ENCODE peak calls at places on chromosome 10, in nine cellular contexts. V, E, S, C, H, B, R, Z and W are unnamed samples.

GRCh38 chr10:122044045-122044661 is 55.2 kb downstream of the TACC2 start:
- DNase-seq in S (no peak), C (no peak), V (no peak), Z (no peak), R (no peak), B (no peak), E (peak), H (no peak), W (no peak)

GRCh38 chr10:61330669-61331068 is 122.5 kb downstream of the TMEM26 start:
- DNase-seq in B (no peak), R (no peak), C (no peak), E (no peak), H (no peak), S (no peak), Z (no peak), V (no peak), W (no peak)

GRCh38 chr10:89147256-89147655 is 59.9 kb downstream of the CH25H start:
- DNase-seq in B (no peak), C (peak), R (no peak), E (peak), H (no peak), Z (peak), S (no peak), V (peak), W (peak)

GRCh38 chr10:23648618-23649017 is 209.7 kb downstream of the OTUD1 start:
- DNase-seq in V (no peak), B (no peak), H (no peak), S (no peak), E (no peak), C (no peak), R (no peak), Z (no peak), W (no peak)

GRCh38 chr10:55058800-55059199 is 257.8 kb upstream of the PCDH15 start:
- DNase-seq in H (no peak), E (no peak), S (no peak), B (no peak), V (no peak), Z (no peak), C (no peak), R (no peak), W (no peak)

GRCh38 chr10:79904671-79905321 is 44.1 kb downstream of the SFTPD start:
- DNase-seq in S (peak), H (peak), C (no peak), V (no peak), Z (peak), B (peak), E (peak), R (no peak), W (peak)

GRCh38 chr10:5519054-5519453 is 5.7 kb upstream of the CALML3 start:
- DNase-seq in R (no peak), Z (no peak), H (no peak), S (no peak), V (no peak), C (no peak), B (no peak), E (no peak), W (no peak)

GRCh38 chr10:132827423-132827789 is 41.5 kb upstream of the NKX6-2 start:
- DNase-seq in R (no peak), S (no peak), V (no peak), C (no peak), E (no peak), Z (no peak), B (no peak), H (no peak), W (no peak)

GRCh38 chr10:3749597-3750351 is 35.2 kb downstream of the KLF6 start:
- DNase-seq in E (peak), S (no peak), Z (peak), H (no peak), C (peak), V (peak), R (no peak), B (no peak), W (peak)

GRCh38 chr10:6270951-6271350 is 68.2 kb downstream of the PFKFB3 start:
- DNase-seq in V (no peak), R (no peak), C (no peak), E (no peak), S (no peak), H (no peak), Z (no peak), B (no peak), W (no peak)

GRCh38 chr10:47366056-47366631 is 17.9 kb downstream of the ZNF488 start:
- DNase-seq in Z (no peak), B (no peak), H (no peak), V (no peak), E (no peak), R (no peak), C (no peak), S (no peak), W (no peak)

GRCh38 chr10:17229016-17229716 is 1.1 kb downstream of the VIM start:
- DNase-seq in H (peak), Z (peak), R (peak), V (no peak), B (peak), C (peak), E (peak), S (peak), W (peak)

GRCh38 chr10:25556457-25556856 is 377.6 kb upstream of the MYO3A start:
- DNase-seq in E (no peak), S (peak), H (no peak), Z (peak), B (no peak), C (peak), V (no peak), R (no peak), W (peak)

GRCh38 chr10:44180321-44181154 is 204.4 kb downstream of the CXCL12 start:
- DNase-seq in H (no peak), C (peak), Z (peak), R (no peak), B (no peak), E (peak), S (peak), V (peak), W (no peak)

GRCh38 chr10:78277734-78278404 is 244.2 kb downstream of the RPS24 start:
- DNase-seq in R (no peak), Z (peak), V (no peak), B (no peak), S (peak), C (no peak), E (peak), H (no peak), W (no peak)

GRCh38 chr10:30441974-30442606 is 8.1 kb downstream of the MAP3K8 start:
- DNase-seq in R (no peak), H (no peak), C (no peak), Z (no peak), E (no peak), B (no peak), V (no peak), S (no peak), W (no peak)

GRCh38 chr10:29480281-29480954 is 154.4 kb downstream of the SVIL start:
- DNase-seq in V (no peak), Z (no peak), B (no peak), R (no peak), S (no peak), E (no peak), C (no peak), H (no peak), W (no peak)

GRCh38 chr10:25130911-25131310 is 43.9 kb upstream of the GPR158 start:
- DNase-seq in S (peak), E (peak), B (no peak), C (no peak), R (no peak), H (no peak), Z (peak), V (no peak), W (peak)

GRCh38 chr10:14358886-14359573 is 28.3 kb upstream of the FRMD4A start:
- DNase-seq in R (no peak), C (peak), E (no peak), B (no peak), H (no peak), Z (no peak), V (no peak), S (no peak), W (peak)

GRCh38 chr10:33005322-33006282 is 47.6 kb upstream of the ITGB1 start:
- DNase-seq in B (peak), V (peak), H (peak), C (peak), Z (peak), R (no peak), E (peak), S (peak), W (peak)

GRCh38 chr10:62724465-62724864 is 80.1 kb upstream of the ADO start:
- DNase-seq in B (no peak), E (no peak), V (no peak), R (no peak), H (no peak), S (no peak), C (no peak), Z (no peak), W (no peak)

GRCh38 chr10:6912424-6912823 is 332.3 kb upstream of the PRKCQ start:
- DNase-seq in B (no peak), S (no peak), C (peak), H (no peak), V (no peak), Z (no peak), R (no peak), E (peak), W (peak)

GRCh38 chr10:109835257-109835656 is 88.1 kb downstream of the XPNPEP1 start:
- DNase-seq in C (no peak), B (no peak), S (no peak), V (no peak), Z (peak), H (no peak), E (no peak), R (no peak), W (no peak)

GRCh38 chr10:106360870-106361269 is 803.6 kb downstream of the SORCS1 start:
- DNase-seq in R (no peak), C (peak), V (peak), E (peak), B (no peak), H (no peak), Z (peak), S (no peak), W (peak)

GRCh38 chr10:98374176-98374969 is 40.6 kb downstream of the PYROXD2 start:
- DNase-seq in Z (peak), C (peak), B (no peak), V (no peak), H (no peak), S (peak), R (no peak), E (peak), W (peak)

GRCh38 chr10:100986623-100986951 is 710 bp downstream of the MRPL43 start:
- DNase-seq in S (no peak), E (no peak), V (no peak), H (no peak), C (no peak), Z (no peak), B (no peak), R (no peak), W (no peak)

GRCh38 chr10:14508725-14509124 is 178.0 kb upstream of the FRMD4A start:
- DNase-seq in E (no peak), C (no peak), Z (no peak), R (no peak), H (no peak), S (no peak), B (no peak), V (no peak), W (no peak)

GRCh38 chr10:132722391-132722790 is 63.6 kb downstream of the NKX6-2 start:
- DNase-seq in Z (no peak), S (no peak), B (no peak), R (no peak), H (no peak), V (no peak), E (no peak), C (no peak), W (no peak)

GRCh38 chr10:4941540-4942330 is 21.5 kb upstream of the AKR1C1 start:
- DNase-seq in V (no peak), S (no peak), C (peak), H (no peak), R (no peak), B (no peak), E (peak), Z (peak), W (peak)

GRCh38 chr10:31004611-31005193 is 27.0 kb downstream of the ZNF438 start:
- DNase-seq in S (no peak), C (peak), E (peak), B (no peak), H (no peak), Z (peak), R (no peak), V (peak), W (peak)

GRCh38 chr10:91389636-91390512 is 20.3 kb upstream of the HECTD2 start:
- DNase-seq in B (no peak), S (no peak), C (peak), Z (peak), H (no peak), E (peak), R (no peak), V (no peak), W (peak)

GRCh38 chr10:29621161-29621560 is 13.6 kb downstream of the SVIL start:
- DNase-seq in C (peak), Z (peak), V (no peak), B (no peak), H (no peak), R (no peak), E (peak), S (no peak), W (peak)

GRCh38 chr10:9243861-9244515 is 1189.5 kb downstream of the GATA3 start:
- DNase-seq in Z (no peak), B (no peak), S (no peak), C (no peak), E (no peak), H (no peak), R (no peak), V (no peak), W (no peak)

GRCh38 chr10:35640474-35640873 is 1.6 kb downstream of the FZD8 start:
- DNase-seq in Z (peak), V (no peak), R (no peak), H (no peak), S (peak), C (peak), E (peak), B (peak), W (no peak)

GRCh38 chr10:67079126-67079525 is 153.3 kb downstream of the LRRTM3 start:
- DNase-seq in S (no peak), R (no peak), Z (peak), E (no peak), C (peak), V (no peak), B (no peak), H (no peak), W (no peak)

GRCh38 chr10:72066318-72067284 is 21.8 kb downstream of the SPOCK2 start:
- DNase-seq in C (no peak), E (no peak), R (no peak), H (no peak), Z (no peak), V (no peak), B (no peak), S (no peak), W (no peak)